ENCODE peak calls at places on chromosomes 11 and 22, in seven cellular contexts. A, W, O, F, B, C and L are unnamed samples.

GRCh38 chr11:131999084-131999483 is 628.7 kb downstream of the NTM start:
- DNase-seq in F (no peak), W (no peak), C (no peak), B (no peak), A (no peak), O (no peak), L (no peak)

GRCh38 chr22:22712092-22712658 is 67.8 kb downstream of the GGTLC2 start:
- DNase-seq in B (no peak), A (no peak), W (no peak), F (no peak), C (no peak), O (no peak), L (no peak)

GRCh38 chr11:45226901-45227300 is 59.2 kb downstream of the SYT13 start:
- DNase-seq in C (no peak), B (no peak), O (no peak), A (no peak), F (no peak), W (no peak), L (no peak)

GRCh38 chr11:96279421-96280290 is 63.3 kb downstream of the MAML2 start:
- DNase-seq in W (no peak), C (peak; percentile 67), B (no peak), F (no peak), O (no peak), A (peak; percentile 66), L (no peak)

GRCh38 chr11:102685311-102685710 is 20.3 kb downstream of the MMP27 start:
- DNase-seq in F (no peak), B (no peak), W (no peak), O (no peak), A (no peak), C (no peak), L (no peak)

GRCh38 chr22:38028344-38029130 is 28.7 kb upstream of the PICK1 start:
- DNase-seq in F (no peak), A (no peak), O (no peak), B (no peak), C (no peak), W (no peak), L (no peak)

GRCh38 chr11:35647535-35648092 is 15.0 kb upstream of the TRIM44 start:
- DNase-seq in A (peak; percentile 15), O (no peak), W (no peak), F (no peak), B (no peak), C (no peak), L (no peak)

GRCh38 chr11:16587670-16588069 is 150.8 kb upstream of the C11orf58 start:
- DNase-seq in C (no peak), W (no peak), B (no peak), A (no peak), F (no peak), O (no peak), L (no peak)

GRCh38 chr11:11400635-11401232 is 47.7 kb upstream of the CSNK2A3 start:
- DNase-seq in A (peak; percentile 31), B (no peak), C (no peak), O (peak; percentile 33), F (no peak), W (peak; percentile 12), L (peak; percentile 12)

GRCh38 chr22:20194681-20195593 is 44.1 kb upstream of the CCDC188 start:
- DNase-seq in W (no peak), B (no peak), A (no peak), O (no peak), F (no peak), C (no peak), L (no peak)

GRCh38 chr11:35766651-35767050 is 104.1 kb downstream of the TRIM44 start:
- DNase-seq in W (no peak), O (no peak), B (no peak), A (no peak), C (no peak), F (no peak), L (no peak)

GRCh38 chr11:6443269-6444003 is 2.6 kb upstream of the HPX start:
- DNase-seq in F (no peak), B (no peak), C (peak; percentile 50), O (peak; percentile 36), W (peak; percentile 28), A (peak; percentile 69), L (no peak)

GRCh38 chr22:42397332-42398246 is 34.6 kb downstream of the NFAM1 start:
- DNase-seq in W (no peak), O (no peak), F (peak; percentile 66), C (no peak), A (no peak), B (no peak), L (no peak)

GRCh38 chr11:77602385-77603105 is 12.8 kb downstream of the AQP11 start:
- DNase-seq in W (peak; percentile 72), F (no peak), A (no peak), B (no peak), C (peak; percentile 90), O (peak; percentile 72), L (no peak)

GRCh38 chr11:84719935-84720577 is 907.1 kb downstream of the DLG2 start:
- DNase-seq in C (no peak), A (no peak), W (no peak), F (no peak), O (no peak), B (no peak), L (no peak)

GRCh38 chr11:7706377-7706776 is at the start of gene OVCH2:
- DNase-seq in A (no peak), O (no peak), B (no peak), F (no peak), W (no peak), C (no peak), L (no peak)

GRCh38 chr11:72235351-72236057 is 8.5 kb downstream of the PHOX2A start:
- DNase-seq in O (no peak), C (no peak), B (no peak), W (no peak), A (no peak), F (no peak), L (no peak)

GRCh38 chr11:70502677-70503076 is 104.3 kb downstream of the CTTN start:
- DNase-seq in C (no peak), A (no peak), F (no peak), B (no peak), W (no peak), O (no peak), L (no peak)

GRCh38 chr11:35042906-35043305 is 96.1 kb upstream of the CD44 start:
- DNase-seq in C (no peak), W (no peak), O (no peak), A (no peak), F (no peak), B (no peak), L (no peak)

GRCh38 chr11:74707182-74707581 is 24.0 kb downstream of the CHRDL2 start:
- DNase-seq in F (no peak), C (no peak), W (no peak), A (no peak), O (no peak), B (no peak), L (no peak)
- TF ChIP-seq CEBPB in F (no peak), C (no peak), W (no peak), A (no peak), O (no peak), B (no peak), L (no peak)

DNA sequence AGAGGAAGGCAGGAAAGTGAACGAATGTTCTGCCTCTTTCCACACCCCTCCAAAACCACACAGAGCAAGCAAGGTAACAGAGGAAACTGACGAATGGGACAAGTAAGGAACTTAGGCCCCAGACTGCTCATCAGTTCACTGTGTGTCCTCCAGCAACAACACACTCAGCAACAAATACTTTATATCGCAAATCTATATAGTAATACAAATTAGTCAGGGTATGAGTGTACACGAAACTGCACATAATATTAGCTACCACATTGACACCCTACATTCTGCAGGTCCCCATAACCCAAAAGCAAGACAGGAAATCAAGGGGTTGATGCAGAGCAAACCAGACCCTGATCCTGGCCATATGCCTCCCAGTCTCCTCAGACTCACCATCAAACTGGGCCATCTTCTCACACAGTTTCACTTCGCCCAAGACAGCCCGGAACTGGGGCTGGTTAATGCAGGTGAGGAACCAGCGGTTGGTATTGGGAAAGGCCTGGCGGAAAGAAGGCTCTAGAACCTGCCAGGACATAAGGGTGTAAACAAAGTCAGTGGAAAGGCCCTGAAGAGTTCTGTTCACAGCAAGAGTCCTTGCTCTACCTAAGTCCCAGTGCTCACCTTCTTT is 6.6 kb downstream of the EEF1G start:
- DNase-seq in O (no peak), A (no peak), C (no peak), B (no peak), F (no peak), W (no peak), L (no peak)
- H3K9me3 ChIP-seq in O (no peaks in the 10 kb centered on the region), A (no peaks in the 10 kb centered on the region), C (no peaks in the 10 kb centered on the region), B (no peaks in the 10 kb centered on the region), F (no peaks in the 10 kb centered on the region), W (no peaks in the 10 kb centered on the region), L (no peaks in the 10 kb centered on the region)

DNA sequence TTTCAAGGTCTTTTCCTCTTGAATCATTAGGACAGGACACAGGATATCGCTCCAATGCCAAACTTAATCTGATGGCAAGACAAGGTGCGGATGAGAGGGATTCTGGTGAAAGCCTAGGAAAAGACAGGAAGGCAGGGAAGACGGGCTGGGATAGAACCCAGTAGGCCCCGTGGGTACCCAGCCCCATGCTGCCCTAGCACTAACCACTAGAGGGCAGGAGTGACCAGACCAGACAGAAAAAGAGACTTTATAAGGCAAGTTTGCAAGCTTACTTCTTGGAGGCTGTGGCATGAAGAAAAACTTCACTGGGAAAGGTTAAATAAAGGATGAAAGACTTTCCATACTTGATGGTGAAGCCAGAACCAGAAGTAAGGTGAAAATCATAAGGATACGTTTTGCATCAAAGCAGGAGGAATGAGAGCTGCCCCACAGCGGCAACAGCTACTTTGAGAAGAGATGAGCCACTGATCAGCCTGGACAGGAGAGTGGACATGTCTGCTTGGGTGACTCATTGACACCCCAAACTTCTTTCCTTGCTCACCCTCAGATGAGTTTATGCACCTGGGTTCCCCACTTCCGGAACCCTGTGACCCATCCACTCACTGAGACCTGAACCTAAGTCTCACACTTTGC is 39.8 kb downstream of the SYN3 start:
- DNase-seq in A (peak; percentile 50), O (peak; percentile 37), W (peak; percentile 43), F (peak; percentile 8), B (peak; percentile 34), C (peak; percentile 29), L (peak; percentile 18)
- TF ChIP-seq CEBPB in A (no peak), O (no peak), W (no peak), F (no peak), B (no peak), C (no peak), L (no peak)

GRCh38 chr11:20612416-20612815 is 13.0 kb downstream of the SLC6A5 start:
- DNase-seq in F (no peak), O (no peak), W (no peak), B (no peak), C (no peak), A (no peak), L (no peak)
- H3K9me3 ChIP-seq in F (no peaks in the 10 kb centered on the region), O (no peaks in the 10 kb centered on the region), W (no peaks in the 10 kb centered on the region), B (no peaks in the 10 kb centered on the region), C (no peaks in the 10 kb centered on the region), A (no peaks in the 10 kb centered on the region), L (no peaks in the 10 kb centered on the region)